ENCODE peak calls at places on chromosome X, in four cellular contexts. R is head of caudate nucleus, Z is Caco-2, P is tibial artery. U is an unnamed sample.

GRCh38 chrX:15985937-15986336 is 131.3 kb upstream of the AP1S2 start:
- DNase-seq in R (no peak), Z (no peak), P (no peak), U (no peak)

GRCh38 chrX:133776072-133776471 is 209.3 kb downstream of the GPC3 start:
- DNase-seq in R (no peak), Z (peak), P (no peak), U (no peak)

GRCh38 chrX:32408389-32408788 is 803.0 kb downstream of the DMD start:
- DNase-seq in R (no peak), Z (no peak), P (no peak), U (no peak)

GRCh38 chrX:105870465-105870864 is 48.1 kb downstream of the NRK start:
- DNase-seq in R (no peak), Z (no peak), P (no peak), U (no peak)

GRCh38 chrX:74924449-74925209 is 623 bp downstream of the NEXMIF start:
- DNase-seq in R (peak), Z (peak), P (peak), U (peak)

GRCh38 chrX:40651620-40652223 is 4.4 kb upstream of the CXorf38 start:
- DNase-seq in R (peak), Z (peak), P (peak), U (peak)

GRCh38 chrX:3678287-3678686 is 35.2 kb downstream of the PRKX start:
- DNase-seq in R (no peak), Z (no peak), P (no peak), U (no peak)

GRCh38 chrX:9859711-9860555 is 73.7 kb downstream of the SHROOM2 start:
- DNase-seq in R (no peak), Z (no peak), P (no peak), U (no peak)

U was measured in ovary.